ENCODE peak calls at places on chromosome 16, in eight cellular contexts. X is adipocyte; N is GM23248; C is ascending aorta; V is upper lobe of right lung; R is adrenal gland; A is effector memory CD4-positive, alpha-beta T cell; E is A549. Z is an unnamed sample. For H3K9me3, the result is how much of the 10 kb centered on the place peaks cover.

GRCh38 chr16:1961651-1962067 is 2.3 kb downstream of the NDUFB10 start:
- DNase-seq in X (no peak), N (peak), C (no peak), V (no peak), R (no peak), A (no peak), E (no peak), Z (no peak)

GRCh38 chr16:9297437-9298113 is 206.1 kb downstream of the HAPSTR1 start:
- DNase-seq in X (no peak), N (peak), C (no peak), V (no peak), R (peak), A (no peak), E (peak), Z (peak)

GRCh38 chr16:86565181-86565631 is 1.4 kb upstream of the FOXC2 start:
- DNase-seq in X (no peak), N (no peak), C (no peak), V (no peak), R (peak), A (no peak), E (no peak), Z (no peak)

GRCh38 chr16:50103764-50104163 is 38.0 kb downstream of the HEATR3 start:
- DNase-seq in X (peak), N (peak), C (no peak), V (no peak), R (no peak), A (no peak), E (no peak), Z (no peak)

GRCh38 chr16:87844374-87844733 is 25.0 kb downstream of the SLC7A5 start:
- DNase-seq in X (no peak), N (no peak), C (no peak), V (peak), R (no peak), A (no peak), E (no peak), Z (no peak)

GRCh38 chr16:79146-80054 is 1.4 kb downstream of the MPG start:
- DNase-seq in X (no peak), N (peak), C (no peak), V (no peak), R (no peak), A (no peak), E (no peak), Z (peak)

GRCh38 chr16:14566599-14566998 is 63.5 kb downstream of the PARN start:
- DNase-seq in X (no peak), N (no peak), C (no peak), V (no peak), R (no peak), A (no peak), E (no peak), Z (no peak)

GRCh38 chr16:9797306-9797705 is 384.9 kb downstream of the GRIN2A start:
- DNase-seq in X (peak), N (peak), C (peak), V (no peak), R (no peak), A (no peak), E (no peak), Z (no peak)

GRCh38 chr16:22923491-22923890 is 109.5 kb downstream of the HS3ST2 start:
- DNase-seq in X (no peak), N (no peak), C (no peak), V (no peak), R (no peak), A (no peak), E (no peak), Z (no peak)

GRCh38 chr16:53089434-53090270 is 34.9 kb downstream of the CHD9 start:
- DNase-seq in X (peak), N (peak), C (no peak), V (no peak), R (no peak), A (no peak), E (no peak), Z (no peak)

GRCh38 chr16:51166116-51166515 is 15.0 kb upstream of the SALL1 start:
- DNase-seq in X (no peak), N (no peak), C (no peak), V (no peak), R (no peak), A (no peak), E (no peak), Z (no peak)

GRCh38 chr16:54280751-54281150 is 5.8 kb downstream of the IRX3 start:
- DNase-seq in X (peak), N (peak), C (peak), V (no peak), R (no peak), A (no peak), E (no peak), Z (no peak)

GRCh38 chr16:67311607-67312449 is 14.7 kb downstream of the KCTD19 start:
- DNase-seq in X (peak), N (peak), C (peak), V (no peak), R (peak), A (no peak), E (peak), Z (peak)

GRCh38 chr16:46928811-46929210 is 44.6 kb downstream of the GPT2 start:
- DNase-seq in X (no peak), N (no peak), C (no peak), V (no peak), R (no peak), A (no peak), E (no peak), Z (no peak)

GRCh38 chr16:1746693-1747195 is 24.6 kb downstream of the NME3 start:
- DNase-seq in X (no peak), N (no peak), C (no peak), V (no peak), R (no peak), A (no peak), E (no peak), Z (no peak)

GRCh38 chr16:24990803-24991202 is 24.4 kb downstream of the ARHGAP17 start:
- DNase-seq in X (no peak), N (no peak), C (peak), V (no peak), R (no peak), A (no peak), E (no peak), Z (no peak)

DNA sequence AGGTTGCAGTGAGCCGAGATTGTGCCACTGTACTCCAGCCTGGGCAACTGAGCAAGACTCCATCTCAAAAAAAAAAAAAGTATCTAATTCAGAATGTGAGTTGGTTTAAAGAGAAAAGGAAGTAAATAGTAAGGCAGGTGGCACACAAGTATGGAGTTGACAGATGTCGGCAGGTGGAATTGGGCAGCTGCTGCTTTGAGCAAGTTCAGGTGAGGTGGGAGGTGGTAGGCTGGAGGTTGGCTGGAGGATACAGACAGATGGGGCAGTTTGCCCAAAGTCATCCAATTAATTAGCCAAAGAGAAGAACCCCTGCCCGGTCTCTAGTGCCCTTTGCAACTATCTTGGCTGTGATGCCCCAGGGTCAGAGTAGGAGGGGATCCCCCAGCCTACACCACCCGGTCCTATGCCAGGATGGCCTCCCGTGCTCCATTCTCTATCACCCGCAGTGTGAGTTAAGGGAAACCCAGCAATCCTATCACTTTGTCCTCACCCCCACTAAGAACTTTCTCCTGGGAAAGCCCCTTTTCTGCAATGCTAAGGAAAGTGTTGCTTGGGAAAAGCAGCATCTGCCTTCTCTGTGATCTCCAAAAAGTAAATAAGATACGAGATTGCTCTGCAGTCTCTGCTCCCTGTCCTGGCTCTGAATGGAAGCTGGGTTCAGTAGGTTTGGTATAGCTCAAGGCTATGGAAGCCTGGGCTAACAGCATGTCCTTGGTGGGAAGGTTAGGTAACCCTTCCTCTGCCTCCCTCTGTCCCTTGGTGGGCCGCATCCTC is 32.2 kb downstream of the SLC12A3 start:
- DNase-seq in X (no peak), N (no peak), C (no peak), V (no peak), R (no peak), A (no peak), E (no peak), Z (no peak)
- H3K9me3 ChIP-seq in X (under half), N (under half), C (under half), V (under half), R (under half), A (under half), E (under half), Z (under half)

DNA sequence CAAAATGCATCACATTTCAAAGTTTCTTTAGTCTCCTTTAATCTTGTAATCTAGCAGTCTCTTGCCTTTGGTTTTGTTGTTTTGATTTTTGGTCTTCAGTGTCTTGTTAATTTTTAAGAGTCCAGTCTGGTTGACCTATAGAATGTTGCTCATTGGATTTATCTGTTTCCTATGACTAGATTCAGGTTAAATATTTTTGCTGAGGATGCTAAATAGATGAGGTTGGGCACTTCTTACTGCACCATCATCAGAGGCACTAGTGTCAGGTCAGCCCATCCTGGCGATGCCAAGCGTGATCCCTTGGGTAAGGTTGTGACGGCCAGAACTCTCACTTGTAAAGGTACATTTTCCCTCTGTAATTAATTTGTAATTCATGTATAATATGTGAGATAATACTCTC is 64.5 kb upstream of the BCAR1 start:
- DNase-seq in X (no peak), N (no peak), C (no peak), V (no peak), R (no peak), A (no peak), E (no peak), Z (no peak)
- H3K9me3 ChIP-seq in X (under half), N (under half), C (under half), V (under half), R (under half), A (under half), E (under half), Z (under half)

GRCh38 chr16:35342012-35342411 is 1882.6 kb downstream of the TP53TG3F start:
- DNase-seq in X (no peak), N (no peak), C (no peak), V (no peak), R (no peak), A (no peak), E (no peak), Z (no peak)

GRCh38 chr16:35339337-35339736 is 1879.9 kb downstream of the TP53TG3F start:
- DNase-seq in X (peak), N (peak), C (no peak), V (no peak), R (no peak), A (no peak), E (no peak), Z (no peak)

DNA sequence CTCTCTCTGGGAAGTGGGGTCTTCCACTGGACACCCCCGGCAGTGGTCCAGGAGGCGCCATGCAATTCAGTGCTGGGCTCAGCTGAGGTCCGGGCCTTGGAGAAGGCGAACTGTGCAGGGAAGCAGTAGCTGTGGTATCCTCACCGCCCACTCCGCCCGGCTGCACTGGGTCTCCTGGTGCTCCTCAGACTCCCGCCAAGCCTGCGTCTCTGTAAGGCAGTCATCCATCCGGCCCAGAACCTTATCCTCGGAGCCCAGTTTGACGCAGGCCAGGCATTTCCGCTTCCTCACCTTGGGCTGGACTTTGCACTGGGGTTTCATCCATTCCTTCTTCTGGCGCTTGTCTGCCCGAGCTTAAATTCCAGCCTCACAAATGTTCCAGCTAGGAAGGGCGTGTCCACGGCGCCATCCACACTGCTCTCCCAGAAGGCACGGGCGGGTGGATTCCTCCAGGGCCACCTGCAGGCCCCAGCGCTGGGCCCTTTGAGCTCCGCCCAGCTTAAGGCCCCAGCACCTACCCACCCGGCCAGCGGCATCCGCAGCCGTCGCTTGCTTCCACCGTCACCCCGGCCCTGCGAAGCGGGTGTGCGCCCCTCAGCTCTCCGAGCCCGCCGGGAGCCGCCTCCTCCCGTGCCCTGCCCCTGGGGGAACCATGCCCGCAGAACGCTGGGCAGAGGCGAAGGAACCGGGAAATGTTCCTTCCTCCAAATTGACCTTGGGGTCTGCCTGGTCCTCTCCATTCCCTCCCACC is 1884.8 kb downstream of the TP53TG3F start:
- DNase-seq in X (no peak), N (no peak), C (no peak), V (no peak), R (no peak), A (no peak), E (no peak), Z (no peak)
- H3K9me3 ChIP-seq in X (under half), N (under half), C (under half), V (under half), R (under half), A (under half), E (under half), Z (under half)

GRCh38 chr16:35750701-35751104 is 2291.3 kb downstream of the TP53TG3F start:
- DNase-seq in X (no peak), N (no peak), C (peak), V (no peak), R (no peak), A (no peak), E (no peak), Z (no peak)
- H3K9me3 ChIP-seq in X (under half), N (under half), C (under half), V (under half), R (under half), A (under half), E (under half), Z (under half)

DNA sequence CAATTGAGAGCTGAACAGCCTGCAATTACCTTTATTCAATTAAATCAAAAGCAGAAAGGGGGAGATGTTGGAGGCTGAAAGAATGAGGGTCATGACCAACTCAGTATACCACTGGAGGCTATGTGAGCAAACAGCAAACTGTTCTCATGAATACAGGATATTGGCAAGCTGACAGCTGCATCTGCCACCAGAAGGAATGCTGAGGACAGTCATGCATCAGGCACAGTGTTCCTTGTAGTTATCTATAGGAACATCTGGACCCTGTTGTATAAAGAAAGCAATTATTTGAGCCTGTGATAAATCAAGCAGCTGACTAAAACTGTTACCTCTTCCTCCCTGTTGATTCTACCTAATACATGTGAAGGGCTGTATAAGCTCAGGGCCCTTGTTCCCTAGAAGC is 2064.6 kb downstream of the TP53TG3F start:
- DNase-seq in X (no peak), N (no peak), C (no peak), V (no peak), R (no peak), A (no peak), E (no peak), Z (no peak)
- H3K9me3 ChIP-seq in X (under half), N (under half), C (under half), V (under half), R (under half), A (under half), E (under half), Z (under half)

DNA sequence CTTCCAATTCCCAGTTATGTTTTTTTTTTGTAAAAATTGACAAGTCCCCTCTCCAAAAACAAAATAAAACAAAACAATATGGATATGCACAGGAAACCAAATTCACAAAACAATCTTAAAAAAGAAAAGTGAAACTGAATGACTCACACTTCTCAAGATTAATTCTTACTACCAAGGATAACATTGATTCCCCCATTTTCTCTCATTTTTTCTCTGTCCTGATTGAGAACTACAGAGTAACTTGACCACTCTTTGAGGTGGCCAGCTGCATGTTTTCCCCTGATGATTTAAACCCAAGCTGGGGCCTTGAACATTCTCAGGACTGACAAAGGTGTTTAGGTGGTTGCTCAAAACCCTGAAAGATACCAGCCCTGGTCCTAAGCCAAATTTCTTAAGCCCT is 149.0 kb downstream of the AHSP start:
- DNase-seq in X (no peak), N (no peak), C (no peak), V (no peak), R (no peak), A (no peak), E (no peak), Z (no peak)
- H3K9me3 ChIP-seq in X (under half), N (under half), C (under half), V (under half), R (under half), A (under half), E (under half), Z (under half)

DNA sequence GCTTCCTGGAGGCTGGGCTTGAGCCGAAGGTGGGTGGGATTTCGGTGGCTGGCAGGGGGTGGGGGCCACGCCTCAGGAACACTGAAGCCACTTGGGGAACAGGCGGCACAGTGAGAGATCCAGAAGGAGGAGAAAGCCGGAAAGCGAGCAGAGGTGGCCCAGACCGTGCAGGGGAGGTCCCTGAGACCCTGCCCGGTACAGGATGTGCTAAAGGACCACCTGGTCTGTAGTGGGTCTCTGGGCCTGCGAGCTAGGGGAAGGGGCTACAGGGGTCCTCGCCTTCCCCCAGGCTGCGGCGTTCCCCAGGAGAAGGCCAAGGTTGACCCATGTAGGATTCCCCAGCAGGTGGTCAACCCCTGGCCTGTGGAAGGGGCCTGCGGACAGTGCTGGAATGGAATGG is at the start of gene TLE7:
- DNase-seq in X (no peak), N (no peak), C (no peak), V (no peak), R (no peak), A (no peak), E (no peak), Z (no peak)
- H3K9me3 ChIP-seq in X (under half), N (under half), C (under half), V (under half), R (under half), A (under half), E (half or more), Z (under half)